ENCODE peak calls at places on chromosome 7, in nine cellular contexts. K is endothelial cell of umbilical vein; E is tibial artery; C is CD8-positive, alpha-beta memory T cell; L is neural progenitor cell; I is heart left ventricle; J is sigmoid colon; R is ovary; H is left ventricle myocardium inferior. O is an unnamed sample. For H3K4me1, the result is how much of the 10 kb centered on the place peaks cover.

GRCh38 chr7:37690206-37690605 is 6.6 kb downstream of the GPR141 start:
- DNase-seq in H (no peak), E (no peak), K (no peak), L (no peak), R (no peak), J (no peak), C (no peak), I (no peak), O (no peak)

GRCh38 chr7:5396999-5397656 is 26.5 kb downstream of the TNRC18 start:
- DNase-seq in L (no peak), C (peak), E (peak), K (peak), H (peak), I (peak), J (peak), R (peak), O (peak)

GRCh38 chr7:140165422-140165821 is 11.4 kb downstream of the KDM7A start:
- DNase-seq in L (no peak), E (no peak), R (no peak), H (no peak), K (peak), J (no peak), C (no peak), I (no peak), O (no peak)

GRCh38 chr7:2720024-2720423 is 32.0 kb downstream of the AMZ1 start:
- DNase-seq in C (no peak), J (no peak), E (no peak), I (peak), K (no peak), H (no peak), R (no peak), L (no peak), O (no peak)

GRCh38 chr7:39952378-39952777 is 2.3 kb downstream of the CDK13 start:
- DNase-seq in R (no peak), H (no peak), L (no peak), I (no peak), K (no peak), J (no peak), E (no peak), C (peak), O (no peak)

GRCh38 chr7:27777662-27778061 is 37.7 kb downstream of the TAX1BP1 start:
- DNase-seq in J (no peak), R (no peak), E (no peak), I (no peak), H (no peak), L (no peak), C (no peak), K (no peak), O (no peak)

GRCh38 chr7:101911800-101912705 is 94.6 kb downstream of the CUX1 start:
- DNase-seq in R (peak), I (no peak), C (no peak), K (no peak), J (peak), L (no peak), H (peak), E (peak), O (peak)

GRCh38 chr7:8189615-8190014 is 72.4 kb downstream of the ICA1 start:
- DNase-seq in R (no peak), K (no peak), I (no peak), E (no peak), J (no peak), C (no peak), H (no peak), L (peak), O (no peak)

GRCh38 chr7:112510032-112510742 is 29.4 kb downstream of the LSMEM1 start:
- DNase-seq in R (no peak), H (no peak), K (no peak), I (no peak), E (no peak), L (no peak), C (no peak), J (no peak), O (no peak)

GRCh38 chr7:28623863-28624262 is 211.5 kb downstream of the CREB5 start:
- DNase-seq in I (no peak), J (no peak), L (no peak), R (no peak), E (no peak), K (no peak), C (no peak), H (no peak), O (no peak)

GRCh38 chr7:128431221-128431620 is 21.4 kb upstream of the IMPDH1 start:
- DNase-seq in E (no peak), R (no peak), I (no peak), J (no peak), C (no peak), K (no peak), H (no peak), L (peak), O (no peak)

GRCh38 chr7:108078156-108078781 is 51.9 kb downstream of the LAMB4 start:
- DNase-seq in H (no peak), K (peak), I (no peak), C (no peak), E (no peak), J (no peak), L (no peak), R (no peak), O (no peak)

GRCh38 chr7:20778063-20778721 is 8.5 kb downstream of the SP8 start:
- DNase-seq in H (no peak), K (peak), L (peak), I (no peak), R (no peak), E (no peak), C (no peak), J (no peak), O (peak)

GRCh38 chr7:2522780-2523433 is 3.3 kb downstream of the LFNG start:
- DNase-seq in K (no peak), R (no peak), J (no peak), H (no peak), L (peak), C (no peak), E (no peak), I (no peak), O (no peak)

GRCh38 chr7:31408120-31408729 is 67.7 kb upstream of the NEUROD6 start:
- DNase-seq in C (no peak), L (no peak), E (no peak), R (no peak), I (no peak), K (no peak), H (no peak), J (no peak), O (no peak)

GRCh38 chr7:64639267-64640001 is 26.5 kb upstream of the ZNF107 start:
- DNase-seq in R (no peak), L (no peak), I (no peak), K (no peak), E (no peak), H (no peak), J (no peak), C (no peak), O (no peak)

GRCh38 chr7:102978280-102978679 is 65.5 kb downstream of the LRRC17 start:
- DNase-seq in C (no peak), H (no peak), J (no peak), L (no peak), I (peak), K (peak), E (peak), R (peak), O (peak)

GRCh38 chr7:27850531-27850930 is 110.6 kb downstream of the TAX1BP1 start:
- DNase-seq in E (no peak), L (no peak), J (no peak), R (no peak), C (no peak), K (no peak), H (no peak), I (no peak), O (no peak)

GRCh38 chr7:46015107-46015868 is 94.2 kb upstream of the IGFBP3 start:
- DNase-seq in E (no peak), J (no peak), L (peak), K (no peak), H (peak), R (no peak), I (peak), C (no peak), O (peak)

GRCh38 chr7:30278386-30278785 is 6.0 kb upstream of the ZNRF2 start:
- DNase-seq in I (no peak), J (no peak), C (no peak), E (no peak), R (no peak), H (no peak), K (no peak), L (no peak), O (no peak)

GRCh38 chr7:17907014-17907413 is 33.3 kb downstream of the SNX13 start:
- DNase-seq in I (no peak), L (no peak), J (no peak), C (no peak), E (no peak), K (no peak), H (no peak), R (no peak), O (no peak)

GRCh38 chr7:118366363-118366762 is 141.9 kb downstream of the ANKRD7 start:
- DNase-seq in R (no peak), C (no peak), L (no peak), H (no peak), J (no peak), K (no peak), I (no peak), E (no peak), O (no peak)

GRCh38 chr7:27965650-27966049 is 214.9 kb downstream of the JAZF1 start:
- DNase-seq in C (no peak), H (no peak), I (no peak), E (no peak), R (no peak), J (no peak), K (no peak), L (no peak), O (no peak)

GRCh38 chr7:106521541-106521940 is 139.4 kb downstream of the CCDC71L start:
- DNase-seq in E (no peak), R (no peak), L (no peak), H (no peak), K (no peak), I (no peak), C (no peak), J (no peak), O (no peak)

GRCh38 chr7:140623995-140624902 is 16.4 kb downstream of the DENND2A start:
- DNase-seq in E (peak), R (no peak), L (no peak), H (no peak), K (no peak), J (peak), C (no peak), I (no peak), O (no peak)

GRCh38 chr7:158595068-158595467 is 7.4 kb upstream of the PTPRN2 start:
- DNase-seq in K (peak), H (no peak), C (no peak), J (no peak), L (peak), E (no peak), I (no peak), R (no peak), O (no peak)

GRCh38 chr7:36904802-36905201 is 180.5 kb upstream of the AOAH start:
- DNase-seq in L (no peak), J (no peak), H (no peak), K (no peak), R (no peak), E (no peak), I (no peak), C (no peak), O (no peak)

GRCh38 chr7:11592699-11593098 is 239.3 kb downstream of the THSD7A start:
- DNase-seq in E (no peak), K (peak), C (no peak), R (no peak), I (no peak), J (no peak), H (no peak), L (no peak), O (no peak)

GRCh38 chr7:41925946-41926345 is 223.1 kb upstream of the INHBA start:
- DNase-seq in L (no peak), J (no peak), K (no peak), I (no peak), R (no peak), H (no peak), E (no peak), C (no peak), O (no peak)

GRCh38 chr7:112097524-112097923 is 108.7 kb downstream of the DOCK4 start:
- DNase-seq in H (no peak), C (no peak), R (no peak), K (peak), E (no peak), I (no peak), L (no peak), J (no peak), O (no peak)

GRCh38 chr7:10436302-10436701 is 537.4 kb upstream of the PHF14 start:
- DNase-seq in K (no peak), I (no peak), R (no peak), C (no peak), H (no peak), J (no peak), L (no peak), E (no peak), O (no peak)

GRCh38 chr7:107503667-107504066 is 33.8 kb downstream of the GPR22 start:
- DNase-seq in C (no peak), R (no peak), L (no peak), K (no peak), J (no peak), I (no peak), H (no peak), E (no peak), O (no peak)

GRCh38 chr7:132135986-132136385 is 440.3 kb downstream of the PLXNA4 start:
- DNase-seq in E (no peak), I (no peak), L (no peak), K (no peak), R (no peak), H (no peak), J (no peak), C (no peak), O (no peak)

GRCh38 chr7:132137681-132138080 is 438.6 kb downstream of the PLXNA4 start:
- DNase-seq in J (no peak), R (no peak), E (no peak), L (no peak), K (no peak), H (no peak), C (no peak), I (no peak), O (no peak)

GRCh38 chr7:132133501-132133900 is 442.8 kb downstream of the PLXNA4 start:
- DNase-seq in J (no peak), C (no peak), K (no peak), I (no peak), L (no peak), H (no peak), E (no peak), R (no peak), O (no peak)

GRCh38 chr7:132131196-132131595 is 445.1 kb downstream of the PLXNA4 start:
- DNase-seq in C (no peak), H (no peak), J (peak), K (no peak), E (no peak), R (no peak), L (no peak), I (no peak), O (no peak)

GRCh38 chr7:132134814-132135445 is 441.3 kb downstream of the PLXNA4 start:
- DNase-seq in K (no peak), E (no peak), C (no peak), R (no peak), J (no peak), L (no peak), H (no peak), I (no peak), O (no peak)
- H3K4me3 ChIP-seq in K (no peak), E (no peak), C (no peak), R (no peak), J (no peak), L (no peak), H (no peak), I (no peak), O (no peak)

GRCh38 chr7:131105294-131105802 is 222.3 kb upstream of the MKLN1 start:
- DNase-seq in L (no peak), C (no peak), R (no peak), H (no peak), I (no peak), K (peak), J (peak), E (peak), O (no peak)
- H3K4me1 ChIP-seq in L (under half), C (half or more), R (under half), H (half or more), I (under half), K (under half), J (under half), E (under half), O (under half)

GRCh38 chr7:143290293-143290692 is 2.1 kb downstream of the CASP2 start:
- DNase-seq in E (no peak), R (no peak), K (no peak), H (no peak), L (no peak), J (no peak), C (no peak), I (no peak), O (no peak)

GRCh38 chr7:143287935-143288826 is at the start of gene CASP2:
- DNase-seq in J (peak), R (peak), K (peak), H (peak), L (peak), E (peak), C (peak), I (peak), O (peak)

GRCh38 chr7:143287321-143287934 is 723 bp upstream of the CASP2 start:
- DNase-seq in L (no peak), H (no peak), I (no peak), R (peak), J (peak), K (no peak), C (no peak), E (no peak), O (no peak)

GRCh38 chr7:143289421-143289820 is 1.3 kb downstream of the CASP2 start:
- DNase-seq in I (no peak), R (no peak), C (no peak), H (no peak), L (no peak), J (no peak), K (no peak), E (no peak), O (no peak)

GRCh38 chr7:143288836-143289235 is 685 bp downstream of the CASP2 start:
- DNase-seq in E (no peak), C (no peak), H (no peak), I (no peak), J (no peak), K (peak), R (no peak), L (peak), O (no peak)
- H3K27ac ChIP-seq in E (peak), C (peak), H (peak), I (peak), J (peak), K (peak), R (peak), L (no peak), O (peak)

DNA sequence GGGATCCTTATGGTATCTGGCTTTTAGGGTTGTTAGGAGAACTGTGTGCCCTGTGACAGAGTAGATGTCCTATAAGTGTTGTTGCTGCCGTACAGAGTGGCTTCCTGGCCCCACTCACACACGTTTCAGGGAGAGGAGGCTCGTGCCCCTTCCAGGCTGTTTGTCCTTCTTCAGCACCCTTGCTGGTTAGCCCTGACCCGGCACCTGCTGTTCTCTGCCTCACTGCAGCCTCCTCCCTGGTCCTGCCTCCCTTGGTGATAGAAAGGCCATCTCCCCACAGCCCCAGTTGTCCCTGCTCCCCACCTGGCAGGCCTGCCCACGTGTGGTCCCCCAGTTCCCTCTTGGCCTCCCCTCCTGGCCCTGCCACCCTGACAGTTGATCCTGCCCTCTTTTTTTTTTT is 2.3 kb downstream of the CLIP2 start:
- DNase-seq in K (no peak), L (no peak), E (no peak), H (no peak), C (no peak), R (no peak), J (no peak), I (no peak), O (no peak)
- H3K4me3 ChIP-seq in K (no peak), L (no peak), E (no peak), H (no peak), C (no peak), R (no peak), J (no peak), I (no peak), O (no peak)

DNA sequence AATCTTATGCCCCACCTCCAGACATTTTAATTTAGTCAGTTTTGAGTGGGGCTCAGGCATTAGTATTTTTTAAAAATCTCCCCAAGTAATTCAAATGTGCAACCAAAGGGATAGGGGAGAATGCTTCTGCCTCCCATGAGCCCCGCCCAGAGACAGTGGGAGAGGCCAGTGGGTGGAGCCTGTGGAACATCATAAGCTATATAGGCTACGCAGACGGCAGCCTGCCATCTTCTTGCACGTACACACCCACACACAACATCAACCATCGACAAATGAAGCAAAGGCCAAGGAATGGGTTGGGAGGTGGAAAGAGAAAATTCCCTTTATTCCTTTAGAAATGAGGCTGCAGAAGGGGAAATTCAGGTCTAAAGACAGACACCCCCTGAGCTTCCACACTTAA is 25.2 kb downstream of the CREB3L2 start:
- DNase-seq in R (no peak), K (no peak), I (no peak), C (no peak), H (no peak), L (no peak), E (peak), J (no peak), O (no peak)
- H3K4me1 ChIP-seq in R (under half), K (under half), I (under half), C (under half), H (half or more), L (under half), E (half or more), J (under half), O (under half)

GRCh38 chr7:87199700-87200450 is 19.7 kb downstream of the TMEM243 start:
- DNase-seq in R (no peak), I (no peak), E (no peak), H (no peak), L (no peak), C (no peak), J (no peak), K (peak), O (no peak)
- H3K27ac ChIP-seq in R (no peak), I (no peak), E (no peak), H (peak), L (peak), C (no peak), J (no peak), K (no peak), O (peak)

GRCh38 chr7:1240917-1241509 is 8.3 kb downstream of the UNCX start:
- DNase-seq in R (no peak), K (no peak), J (no peak), H (no peak), E (no peak), C (no peak), I (peak), L (peak), O (no peak)
- H3K4me3 ChIP-seq in R (no peak), K (no peak), J (no peak), H (no peak), E (no peak), C (no peak), I (no peak), L (no peak), O (no peak)

GRCh38 chr7:134834689-134835462 is 55.4 kb downstream of the CALD1 start:
- DNase-seq in L (no peak), K (peak), J (peak), H (no peak), I (no peak), E (peak), R (no peak), C (no peak), O (no peak)
- H3K4me1 ChIP-seq in L (under half), K (under half), J (under half), H (half or more), I (under half), E (under half), R (under half), C (under half), O (under half)

GRCh38 chr7:93148727-93149126 is 542 bp upstream of the SAMD9L start:
- DNase-seq in R (no peak), E (no peak), K (peak), C (no peak), L (no peak), H (no peak), I (no peak), J (no peak), O (no peak)

GRCh38 chr7:93146465-93147127 is 1.6 kb downstream of the SAMD9L start:
- DNase-seq in C (no peak), L (no peak), J (no peak), K (no peak), R (no peak), E (no peak), H (no peak), I (no peak), O (no peak)

GRCh38 chr7:93146036-93146435 is 2.1 kb downstream of the SAMD9L start:
- DNase-seq in L (peak), R (no peak), J (no peak), I (no peak), C (no peak), E (no peak), H (no peak), K (peak), O (no peak)

GRCh38 chr7:93148135-93148534 is at the start of gene SAMD9L:
- DNase-seq in I (no peak), L (no peak), C (peak), K (peak), E (no peak), H (no peak), R (no peak), J (no peak), O (no peak)

DNA sequence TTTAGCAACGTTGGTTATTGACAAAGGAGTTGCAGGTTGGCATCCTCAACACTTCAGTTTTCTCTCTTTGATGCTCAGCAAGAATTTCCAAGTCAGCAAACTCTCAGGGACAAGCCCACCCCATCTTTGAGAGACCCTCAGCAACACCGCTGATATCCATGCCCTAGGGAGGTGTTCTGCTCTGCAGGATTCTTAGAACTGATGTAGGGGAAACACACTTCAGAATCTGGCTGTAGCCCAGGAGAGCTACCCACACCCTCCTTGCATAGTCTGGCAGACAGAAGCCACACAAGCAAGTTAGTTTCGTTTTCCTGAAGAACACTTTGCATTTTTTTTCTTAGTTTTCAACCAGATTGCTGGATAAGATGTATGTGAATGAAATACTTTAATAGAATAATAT is 827 bp downstream of the SAMD9L start:
- DNase-seq in R (no peak), E (no peak), J (peak), I (no peak), L (no peak), C (peak), H (peak), K (peak), O (peak)
- H3K27ac ChIP-seq in R (peak), E (peak), J (peak), I (peak), L (no peak), C (peak), H (peak), K (peak), O (no peak)